ENCODE peak calls at places on chromosomes 5 and 9, in seven cellular contexts. One of them, this sample, is unnamed.

GRCh38 chr9:36189978-36190377 is 743 bp upstream of the CLTA start:
- DNase-seq in GM12878: no peak
- DNase-seq in HepG2: no peak
- DNase-seq in HCT116: no peak
- DNase-seq in H1: no peak
- DNase-seq in SK-N-SH: no peak
- DNase-seq in A549: peak
- DNase-seq in this sample: peak

GRCh38 chr5:43065384-43066230 is 25.5 kb upstream of the ANXA2R start:
- DNase-seq in GM12878: no peak
- DNase-seq in HepG2: no peak
- DNase-seq in HCT116: no peak
- DNase-seq in H1: no peak
- DNase-seq in SK-N-SH: no peak
- DNase-seq in A549: peak
- DNase-seq in this sample: peak

GRCh38 chr9:132220069-132220468 is 58.2 kb downstream of the NTNG2 start:
- DNase-seq in GM12878: no peak
- DNase-seq in HepG2: no peak
- DNase-seq in HCT116: no peak
- DNase-seq in H1: no peak
- DNase-seq in SK-N-SH: no peak
- DNase-seq in A549: no peak
- DNase-seq in this sample: no peak

GRCh38 chr9:34454571-34455065 is 3.8 kb downstream of the FAM219A start:
- DNase-seq in GM12878: no peak
- DNase-seq in HepG2: no peak
- DNase-seq in HCT116: peak
- DNase-seq in H1: no peak
- DNase-seq in SK-N-SH: peak
- DNase-seq in A549: peak
- DNase-seq in this sample: peak

GRCh38 chr5:502325-503079 is 21.7 kb downstream of the SLC9A3 start:
- DNase-seq in GM12878: no peak
- DNase-seq in HepG2: no peak
- DNase-seq in HCT116: no peak
- DNase-seq in H1: no peak
- DNase-seq in SK-N-SH: no peak
- DNase-seq in A549: no peak
- DNase-seq in this sample: peak

GRCh38 chr9:14106699-14107098 is 207.2 kb downstream of the NFIB start:
- DNase-seq in GM12878: no peak
- DNase-seq in HepG2: no peak
- DNase-seq in HCT116: no peak
- DNase-seq in H1: no peak
- DNase-seq in SK-N-SH: no peak
- DNase-seq in A549: no peak
- DNase-seq in this sample: no peak

GRCh38 chr5:87120518-87121314 is 147.0 kb upstream of the RASA1 start:
- DNase-seq in GM12878: no peak
- DNase-seq in HepG2: no peak
- DNase-seq in HCT116: peak
- DNase-seq in H1: no peak
- DNase-seq in SK-N-SH: no peak
- DNase-seq in A549: peak
- DNase-seq in this sample: peak

GRCh38 chr5:98179791-98180755 is 593.4 kb upstream of the RGMB start:
- DNase-seq in GM12878: no peak
- DNase-seq in HepG2: no peak
- DNase-seq in HCT116: no peak
- DNase-seq in H1: no peak
- DNase-seq in SK-N-SH: no peak
- DNase-seq in A549: no peak
- DNase-seq in this sample: no peak

GRCh38 chr9:135050072-135050990 is 37.1 kb upstream of the OLFM1 start:
- DNase-seq in GM12878: peak
- DNase-seq in HepG2: no peak
- DNase-seq in HCT116: no peak
- DNase-seq in H1: no peak
- DNase-seq in SK-N-SH: no peak
- DNase-seq in A549: no peak
- DNase-seq in this sample: no peak

GRCh38 chr9:90142580-90142979 is 500.0 kb downstream of the DIRAS2 start:
- DNase-seq in GM12878: no peak
- DNase-seq in HepG2: peak
- DNase-seq in HCT116: peak
- DNase-seq in H1: peak
- DNase-seq in SK-N-SH: peak
- DNase-seq in A549: peak
- DNase-seq in this sample: peak

GRCh38 chr5:172336264-172336663 is 52.7 kb upstream of the UBTD2 start:
- DNase-seq in GM12878: no peak
- DNase-seq in HepG2: no peak
- DNase-seq in HCT116: no peak
- DNase-seq in H1: no peak
- DNase-seq in SK-N-SH: peak
- DNase-seq in A549: no peak
- DNase-seq in this sample: no peak

DNA sequence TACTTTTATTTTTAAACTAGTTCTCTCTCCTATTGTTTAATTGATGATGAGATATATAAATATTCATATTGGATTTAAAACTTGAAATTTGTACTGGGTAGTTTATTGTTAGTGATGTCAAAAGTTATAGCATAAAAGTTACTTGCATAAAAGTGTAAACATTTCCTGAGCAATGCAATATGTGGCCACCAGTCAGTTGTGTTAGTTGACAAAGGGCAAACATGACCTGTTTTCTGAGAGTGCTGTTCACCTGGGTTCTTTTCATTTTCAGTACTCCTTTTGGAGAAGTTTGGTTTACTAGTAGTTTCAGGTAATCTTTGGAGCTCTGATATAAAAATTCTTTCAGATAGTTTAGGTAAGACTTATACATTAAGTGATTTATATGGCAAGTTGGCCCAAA is 69.4 kb downstream of the COMMD10 start:
- DNase-seq in GM12878: no peak
- DNase-seq in HepG2: peak
- DNase-seq in HCT116: no peak
- DNase-seq in H1: no peak
- DNase-seq in SK-N-SH: no peak
- DNase-seq in A549: no peak
- DNase-seq in this sample: no peak
- TF ChIP-seq MAX in GM12878: no peak
- TF ChIP-seq MAX in HepG2: no peak
- TF ChIP-seq MAX in HCT116: no peak
- TF ChIP-seq MAX in H1: no peak
- TF ChIP-seq MAX in SK-N-SH: no peak
- TF ChIP-seq MAX in A549: no peak
- TF ChIP-seq MAX in this sample: no peak

GRCh38 chr5:33890633-33891032 is 1.2 kb downstream of the ADAMTS12 start:
- DNase-seq in GM12878: no peak
- DNase-seq in HepG2: no peak
- DNase-seq in HCT116: no peak
- DNase-seq in H1: no peak
- DNase-seq in SK-N-SH: no peak
- DNase-seq in A549: peak
- DNase-seq in this sample: no peak
- TF ChIP-seq MAX in GM12878: no peak
- TF ChIP-seq MAX in HepG2: no peak
- TF ChIP-seq MAX in HCT116: no peak
- TF ChIP-seq MAX in H1: no peak
- TF ChIP-seq MAX in SK-N-SH: no peak
- TF ChIP-seq MAX in A549: no peak
- TF ChIP-seq MAX in this sample: no peak

GRCh38 chr5:148179234-148179824 is 11.0 kb downstream of the SPINK14 start:
- DNase-seq in GM12878: peak
- DNase-seq in HepG2: peak
- DNase-seq in HCT116: peak
- DNase-seq in H1: no peak
- DNase-seq in SK-N-SH: peak
- DNase-seq in A549: peak
- DNase-seq in this sample: peak
- TF ChIP-seq MAX in GM12878: no peak
- TF ChIP-seq MAX in HepG2: no peak
- TF ChIP-seq MAX in HCT116: no peak
- TF ChIP-seq MAX in H1: no peak
- TF ChIP-seq MAX in SK-N-SH: no peak
- TF ChIP-seq MAX in A549: no peak
- TF ChIP-seq MAX in this sample: no peak

DNA sequence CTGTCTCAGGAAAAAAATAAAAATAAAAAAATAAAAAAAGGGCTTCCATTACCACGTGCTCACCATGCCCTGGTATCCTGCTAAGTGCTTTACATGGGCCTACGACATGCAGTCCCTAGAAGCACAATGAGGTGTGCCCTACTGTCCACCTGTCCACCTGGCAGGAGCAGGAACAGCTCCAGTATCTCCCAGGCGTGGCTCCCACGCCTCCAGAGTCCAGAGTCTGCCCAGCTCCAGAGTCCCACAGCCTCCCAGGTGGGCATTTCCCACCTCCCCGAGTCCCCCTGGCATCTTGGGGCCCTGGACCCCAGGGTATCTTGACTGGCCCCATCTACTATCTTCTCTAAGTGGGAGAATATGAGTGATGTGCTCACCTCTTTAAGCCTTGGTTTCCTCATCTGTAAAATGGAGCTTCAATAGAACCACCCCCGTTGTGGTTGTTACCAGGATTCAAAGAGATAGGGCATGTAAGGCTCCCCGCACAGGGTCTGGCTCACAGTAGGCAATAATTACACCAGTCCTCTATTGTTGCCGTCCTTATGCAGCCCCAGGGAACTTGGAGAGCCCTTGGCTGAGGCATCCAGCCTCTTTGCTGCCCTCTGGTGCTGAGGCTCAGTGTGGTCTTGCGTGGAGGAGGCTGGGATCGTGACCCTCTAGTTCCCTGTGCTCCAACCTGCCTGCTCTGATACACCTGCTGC is 8.9 kb downstream of the CXCL14 start:
- DNase-seq in GM12878: no peak
- DNase-seq in HepG2: peak
- DNase-seq in HCT116: peak
- DNase-seq in H1: peak
- DNase-seq in SK-N-SH: peak
- DNase-seq in A549: peak
- DNase-seq in this sample: peak
- TF ChIP-seq MAX in GM12878: no peak
- TF ChIP-seq MAX in HepG2: no peak
- TF ChIP-seq MAX in HCT116: no peak
- TF ChIP-seq MAX in H1: peak
- TF ChIP-seq MAX in SK-N-SH: no peak
- TF ChIP-seq MAX in A549: no peak
- TF ChIP-seq MAX in this sample: no peak

GRCh38 chr5:142040285-142040684 is 27.5 kb upstream of the GNPDA1 start:
- DNase-seq in GM12878: no peak
- DNase-seq in HepG2: no peak
- DNase-seq in HCT116: no peak
- DNase-seq in H1: peak
- DNase-seq in SK-N-SH: no peak
- DNase-seq in A549: no peak
- DNase-seq in this sample: no peak

GRCh38 chr5:142032747-142033631 is 20.2 kb upstream of the GNPDA1 start:
- DNase-seq in GM12878: no peak
- DNase-seq in HepG2: no peak
- DNase-seq in HCT116: no peak
- DNase-seq in H1: peak
- DNase-seq in SK-N-SH: no peak
- DNase-seq in A549: no peak
- DNase-seq in this sample: no peak

GRCh38 chr5:142038735-142039134 is 25.9 kb upstream of the GNPDA1 start:
- DNase-seq in GM12878: no peak
- DNase-seq in HepG2: no peak
- DNase-seq in HCT116: no peak
- DNase-seq in H1: no peak
- DNase-seq in SK-N-SH: no peak
- DNase-seq in A549: no peak
- DNase-seq in this sample: no peak

GRCh38 chr5:142036918-142037317 is 24.1 kb upstream of the GNPDA1 start:
- DNase-seq in GM12878: no peak
- DNase-seq in HepG2: no peak
- DNase-seq in HCT116: no peak
- DNase-seq in H1: peak
- DNase-seq in SK-N-SH: no peak
- DNase-seq in A549: no peak
- DNase-seq in this sample: no peak

GRCh38 chr5:142034994-142035393 is 22.2 kb upstream of the GNPDA1 start:
- DNase-seq in GM12878: no peak
- DNase-seq in HepG2: no peak
- DNase-seq in HCT116: no peak
- DNase-seq in H1: peak
- DNase-seq in SK-N-SH: no peak
- DNase-seq in A549: no peak
- DNase-seq in this sample: no peak
- TF ChIP-seq MAX in GM12878: no peak
- TF ChIP-seq MAX in HepG2: no peak
- TF ChIP-seq MAX in HCT116: no peak
- TF ChIP-seq MAX in H1: no peak
- TF ChIP-seq MAX in SK-N-SH: no peak
- TF ChIP-seq MAX in A549: no peak
- TF ChIP-seq MAX in this sample: no peak